ENCODE peak calls at places on chromosomes 5 and 9, in nine cellular contexts. N is suprapubic skin, T is HCT116, Y is prostate gland, L is stomach, F is breast epithelium, D is spleen, G is endothelial cell of umbilical vein, Z is sigmoid colon. K is an unnamed sample.

GRCh38 chr5:13653709-13654108 is 290.8 kb downstream of the DNAH5 start:
- DNase-seq in N (no peak), T (no peak), Y (no peak), L (no peak), F (no peak), D (no peak), G (no peak), Z (no peak), K (no peak)

GRCh38 chr5:171484460-171484899 is 65.0 kb downstream of the FGF18 start:
- DNase-seq in N (no peak), T (peak), Y (no peak), L (no peak), F (no peak), D (no peak), G (peak), Z (no peak), K (peak)

GRCh38 chr9:81092057-81092456 is 597.3 kb downstream of the TLE1 start:
- DNase-seq in N (no peak), T (no peak), Y (no peak), L (no peak), F (no peak), D (no peak), G (no peak), Z (no peak), K (no peak)

GRCh38 chr9:2158111-2158610 is 143.0 kb downstream of the SMARCA2 start:
- DNase-seq in N (no peak), T (no peak), Y (peak), L (peak), F (no peak), D (peak), G (peak), Z (peak), K (no peak)

GRCh38 chr9:86445636-86446035 is 91.4 kb upstream of the TUT7 start:
- DNase-seq in N (no peak), T (no peak), Y (no peak), L (no peak), F (no peak), D (no peak), G (no peak), Z (no peak), K (no peak)

GRCh38 chr9:87667164-87667738 is 58.7 kb upstream of the CTSL start:
- DNase-seq in N (no peak), T (peak), Y (no peak), L (no peak), F (no peak), D (no peak), G (peak), Z (no peak), K (no peak)

GRCh38 chr9:69171049-69171448 is 3.0 kb upstream of the TJP2 start:
- DNase-seq in N (no peak), T (no peak), Y (peak), L (peak), F (no peak), D (no peak), G (peak), Z (no peak), K (no peak)

GRCh38 chr9:715743-716400 is 125.6 kb upstream of the DMRT1 start:
- DNase-seq in N (no peak), T (no peak), Y (peak), L (no peak), F (no peak), D (no peak), G (peak), Z (no peak), K (no peak)

GRCh38 chr5:84287964-84288363 is 96.7 kb downstream of the EDIL3 start:
- DNase-seq in N (no peak), T (peak), Y (no peak), L (no peak), F (no peak), D (no peak), G (peak), Z (no peak), K (no peak)

GRCh38 chr9:127336708-127337352 is 60.1 kb upstream of the SLC2A8 start:
- DNase-seq in N (peak), T (peak), Y (peak), L (peak), F (peak), D (no peak), G (peak), Z (peak), K (no peak)

GRCh38 chr5:174559141-174559540 is 165.2 kb upstream of the MSX2 start:
- DNase-seq in N (no peak), T (no peak), Y (no peak), L (no peak), F (no peak), D (no peak), G (no peak), Z (no peak), K (no peak)

GRCh38 chr5:178612299-178612698 is 14.6 kb downstream of the CLK4 start:
- DNase-seq in N (no peak), T (no peak), Y (no peak), L (no peak), F (no peak), D (no peak), G (no peak), Z (no peak), K (no peak)

GRCh38 chr9:79104216-79104615 is 467.5 kb upstream of the TLE4 start:
- DNase-seq in N (no peak), T (no peak), Y (no peak), L (no peak), F (no peak), D (no peak), G (no peak), Z (no peak), K (no peak)

GRCh38 chr9:99605016-99605743 is 216.5 kb upstream of the NR4A3 start:
- DNase-seq in N (no peak), T (no peak), Y (no peak), L (no peak), F (no peak), D (no peak), G (no peak), Z (no peak), K (no peak)

GRCh38 chr9:92055624-92056023 is 59.6 kb downstream of the SPTLC1 start:
- DNase-seq in N (no peak), T (no peak), Y (no peak), L (no peak), F (no peak), D (no peak), G (no peak), Z (no peak), K (no peak)

GRCh38 chr5:139342423-139342723 is 719 bp downstream of the PAIP2 start:
- DNase-seq in N (no peak), T (no peak), Y (no peak), L (no peak), F (no peak), D (no peak), G (no peak), Z (no peak), K (peak)

GRCh38 chr5:96074460-96075254 is 113.0 kb upstream of the ELL2 start:
- DNase-seq in N (no peak), T (no peak), Y (no peak), L (no peak), F (no peak), D (no peak), G (peak), Z (no peak), K (no peak)

DNA sequence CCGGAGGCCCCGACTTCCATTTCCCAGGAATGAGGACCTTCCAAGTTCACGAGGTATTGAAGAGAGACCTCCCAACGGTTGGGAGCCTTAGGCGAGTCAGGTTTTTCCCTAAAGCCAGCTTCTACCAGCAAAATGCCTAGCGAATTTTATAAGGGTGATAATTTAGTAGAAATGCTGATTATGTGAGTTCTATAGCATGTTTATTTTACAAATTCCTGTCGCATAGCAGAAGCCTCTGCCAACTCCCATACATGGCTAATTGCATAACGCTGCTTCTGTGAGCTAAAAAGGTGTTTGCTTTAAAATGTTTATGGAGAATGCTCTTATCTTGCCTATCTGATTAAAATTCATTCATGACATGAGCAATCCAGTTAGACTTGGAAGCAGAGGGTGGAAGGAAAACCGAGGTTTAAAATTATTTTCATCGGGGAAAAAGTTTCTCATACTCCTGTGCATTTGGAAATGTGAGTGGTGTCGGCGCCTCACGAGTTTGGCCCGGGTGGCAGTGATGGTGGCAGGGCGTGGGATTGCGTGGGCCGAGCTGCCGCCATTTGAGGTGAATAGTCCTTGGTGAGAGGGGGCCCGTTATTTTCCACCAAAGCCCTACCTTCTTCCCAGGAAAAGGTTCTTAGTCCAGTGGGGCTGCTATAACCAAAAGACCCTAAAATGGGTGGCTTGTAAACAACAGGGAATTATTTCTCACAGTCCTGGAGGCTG is 104.4 kb upstream of the FCN2 start:
- DNase-seq in N (no peak), T (no peak), Y (no peak), L (no peak), F (no peak), D (no peak), G (no peak), Z (no peak), K (no peak)
- TF ChIP-seq POLR2AphosphoS5 in N (no peak), T (no peak), Y (no peak), L (no peak), F (no peak), D (no peak), G (no peak), Z (no peak), K (no peak)

GRCh38 chr5:142358121-142358520 is 33.3 kb upstream of the SPRY4 start:
- DNase-seq in N (peak), T (no peak), Y (no peak), L (no peak), F (no peak), D (no peak), G (no peak), Z (peak), K (no peak)

GRCh38 chr5:142356318-142356715 is 31.5 kb upstream of the SPRY4 start:
- DNase-seq in N (peak), T (no peak), Y (no peak), L (no peak), F (no peak), D (no peak), G (no peak), Z (peak), K (no peak)

GRCh38 chr5:142358648-142359047 is 33.8 kb upstream of the SPRY4 start:
- DNase-seq in N (peak), T (no peak), Y (no peak), L (no peak), F (no peak), D (no peak), G (no peak), Z (peak), K (no peak)

GRCh38 chr5:142357469-142358090 is 32.8 kb upstream of the SPRY4 start:
- DNase-seq in N (peak), T (no peak), Y (no peak), L (no peak), F (no peak), D (no peak), G (peak), Z (peak), K (no peak)

GRCh38 chr5:142356716-142357468 is 32.1 kb upstream of the SPRY4 start:
- DNase-seq in N (peak), T (peak), Y (peak), L (peak), F (peak), D (peak), G (peak), Z (peak), K (peak)
- TF ChIP-seq POLR2A in N (peak), T (no peak), Y (no peak), L (no peak), F (no peak), D (peak), G (peak), Z (no peak), K (peak)

DNA sequence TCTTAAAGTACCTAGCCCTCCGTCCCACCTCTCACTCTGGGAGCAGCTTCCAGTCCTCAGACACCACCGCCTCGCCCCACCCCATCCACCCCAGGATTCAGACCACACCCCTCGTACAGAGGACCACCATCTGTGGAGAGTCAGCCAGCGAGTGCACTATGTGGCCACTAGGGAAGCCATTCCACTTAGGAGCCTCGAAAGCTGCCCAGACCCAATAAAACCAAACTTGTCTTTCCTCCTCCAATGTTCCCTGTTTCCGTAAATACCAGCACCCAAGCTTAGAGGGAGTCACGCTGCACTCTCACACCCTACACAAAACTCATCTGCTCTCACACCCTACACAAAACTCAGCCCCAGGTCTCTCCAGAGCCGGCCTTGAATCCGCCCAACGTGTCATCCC is 1.9 kb downstream of the GCNT4 start:
- DNase-seq in N (no peak), T (no peak), Y (no peak), L (no peak), F (no peak), D (peak), G (peak), Z (no peak), K (no peak)
- TF ChIP-seq POLR2AphosphoS5 in N (no peak), T (no peak), Y (no peak), L (no peak), F (no peak), D (no peak), G (no peak), Z (no peak), K (no peak)

GRCh38 chr5:176637556-176637955 is 7.1 kb downstream of the EIF4E1B start:
- DNase-seq in N (no peak), T (no peak), Y (no peak), L (no peak), F (no peak), D (no peak), G (no peak), Z (no peak), K (no peak)
- TF ChIP-seq POLR2A in N (no peak), T (no peak), Y (no peak), L (no peak), F (no peak), D (no peak), G (no peak), Z (no peak), K (no peak)

K was measured in GM12892.